ENCODE peak calls at places on chromosomes 1 and 21, in seven cellular contexts. Q, L, Y, S, D, M and I are unnamed samples.

GRCh38 chr1:47661065-47661464 is 223.2 kb downstream of the FOXD2 start:
- DNase-seq in Y (no peak), S (no peak), M (no peak), D (no peak), Q (no peak), L (no peak), I (no peak)

GRCh38 chr1:111738436-111739221 is 566 bp downstream of the INKA2 start:
- DNase-seq in M (peak), Y (peak), S (peak), D (peak), L (peak), Q (no peak), I (peak)

GRCh38 chr1:83098791-83099190 is 900.1 kb downstream of the TTLL7 start:
- DNase-seq in Q (no peak), D (no peak), L (no peak), Y (no peak), M (no peak), S (no peak), I (no peak)

GRCh38 chr1:119298687-119299086 is 69.9 kb upstream of the HAO2 start:
- DNase-seq in D (no peak), S (no peak), M (peak), Q (no peak), L (no peak), Y (no peak), I (no peak)

GRCh38 chr1:213061263-213061662 is 10.2 kb downstream of the RPS6KC1 start:
- DNase-seq in Y (no peak), S (no peak), Q (no peak), D (no peak), L (no peak), M (no peak), I (no peak)

GRCh38 chr1:48493970-48494769 is 22.2 kb upstream of the SPATA6 start:
- DNase-seq in M (peak), Q (no peak), D (no peak), S (no peak), L (no peak), Y (peak), I (no peak)

GRCh38 chr1:216702170-216702569 is 21.1 kb downstream of the ESRRG start:
- DNase-seq in D (no peak), L (peak), M (no peak), Q (no peak), Y (no peak), S (no peak), I (no peak)

GRCh38 chr1:95076034-95076433 is 3.3 kb upstream of the ALG14 start:
- DNase-seq in S (no peak), D (no peak), L (no peak), M (no peak), Q (no peak), Y (no peak), I (no peak)

GRCh38 chr1:11799099-11799498 is 6.7 kb downstream of the MTHFR start:
- DNase-seq in M (no peak), L (no peak), S (no peak), Q (no peak), D (no peak), Y (no peak), I (no peak)

GRCh38 chr1:6917067-6917466 is 131.8 kb downstream of the CAMTA1 start:
- DNase-seq in Y (no peak), M (no peak), L (no peak), Q (no peak), D (no peak), S (no peak), I (no peak)

GRCh38 chr1:186014370-186015030 is 280.3 kb downstream of the HMCN1 start:
- DNase-seq in Q (no peak), M (peak), S (no peak), L (no peak), D (no peak), Y (no peak), I (no peak)

GRCh38 chr1:212987702-212988322 is 27.9 kb downstream of the ANGEL2 start:
- DNase-seq in D (no peak), Y (no peak), L (no peak), S (no peak), M (peak), Q (no peak), I (no peak)

GRCh38 chr1:56923207-56923606 is 42.6 kb downstream of the C8B start:
- DNase-seq in D (no peak), L (no peak), M (no peak), Q (no peak), S (no peak), Y (no peak), I (no peak)

GRCh38 chr1:107196973-107197562 is 56.2 kb downstream of the NTNG1 start:
- DNase-seq in S (no peak), M (peak), Y (no peak), Q (no peak), L (peak), D (peak), I (no peak)

GRCh38 chr1:170010443-170010842 is 64.1 kb downstream of the KIFAP3 start:
- DNase-seq in Y (no peak), Q (peak), D (peak), L (no peak), M (peak), S (peak), I (no peak)

GRCh38 chr1:30731806-30732276 is 8.5 kb upstream of the MATN1 start:
- DNase-seq in S (no peak), Q (no peak), D (no peak), L (no peak), Y (no peak), M (no peak), I (no peak)

GRCh38 chr21:45974073-45975016 is 7.2 kb upstream of the COL6A1 start:
- DNase-seq in L (no peak), D (no peak), Q (no peak), M (peak), Y (no peak), S (peak), I (no peak)

GRCh38 chr1:175188936-175189335 is 3.6 kb downstream of the KIAA0040 start:
- DNase-seq in M (no peak), L (peak), D (no peak), Q (no peak), Y (no peak), S (peak), I (no peak)

GRCh38 chr1:157193702-157194391 is 55.7 kb upstream of the ETV3 start:
- DNase-seq in D (peak), Y (peak), M (peak), L (peak), Q (peak), S (no peak), I (peak)
- TF ChIP-seq CTCF in D (peak), Y (peak), M (peak), L (peak), Q (no peak), S (peak), I (peak)

DNA sequence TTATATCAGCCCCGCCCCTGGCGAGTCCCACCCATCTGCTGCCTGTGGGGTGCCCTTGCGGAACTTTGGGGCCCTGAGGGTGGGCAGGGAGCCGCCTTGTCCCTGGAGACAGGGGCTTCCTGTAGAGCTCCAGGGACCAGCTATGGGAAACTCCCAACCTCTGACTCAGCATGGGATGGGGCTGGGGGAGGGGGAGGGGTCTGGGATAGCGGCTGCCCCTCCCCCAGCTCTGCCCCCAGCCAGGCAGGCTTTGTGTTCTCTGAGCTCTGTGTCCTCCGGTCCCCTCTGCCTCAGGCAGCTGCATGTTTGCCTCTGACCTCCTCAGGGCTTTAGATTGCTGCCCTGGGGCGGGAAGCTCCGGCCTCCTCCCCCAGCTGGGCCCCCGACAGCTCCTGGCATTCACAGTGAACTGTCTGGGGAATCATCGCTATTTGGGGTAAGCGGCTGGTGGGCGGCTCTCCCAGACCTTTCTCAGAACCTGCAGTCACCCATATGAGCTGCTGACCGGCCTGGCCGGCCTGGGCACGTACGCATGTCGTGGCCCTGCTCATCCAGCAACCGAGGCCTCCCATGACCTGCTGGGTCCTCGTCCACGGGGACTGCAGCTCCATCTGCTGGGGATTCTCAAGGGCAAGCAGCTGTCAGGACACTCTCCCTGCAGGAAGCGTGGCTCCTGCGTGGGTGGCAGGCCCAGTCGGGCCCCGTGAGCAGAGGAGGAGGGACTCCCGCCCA is 17.1 kb downstream of the ARHGEF16 start:
- DNase-seq in L (no peak), M (peak), D (peak), S (peak), Q (no peak), Y (peak), I (no peak)
- TF ChIP-seq CTCF in L (no peak), M (peak), D (peak), S (peak), Q (no peak), Y (peak), I (peak)

GRCh38 chr1:43660355-43660754 is 10.4 kb downstream of the KDM4A start:
- DNase-seq in M (no peak), Q (no peak), L (no peak), D (no peak), S (no peak), Y (no peak), I (no peak)

GRCh38 chr1:43664369-43664768 is 14.4 kb downstream of the KDM4A start:
- DNase-seq in Y (no peak), L (peak), Q (no peak), M (no peak), S (no peak), D (no peak), I (no peak)

GRCh38 chr1:43655953-43656352 is 6.0 kb downstream of the KDM4A start:
- DNase-seq in S (no peak), Y (no peak), L (no peak), D (no peak), M (no peak), Q (no peak), I (no peak)

GRCh38 chr1:43659785-43660184 is 9.8 kb downstream of the KDM4A start:
- DNase-seq in M (no peak), L (no peak), S (no peak), D (no peak), Y (no peak), Q (no peak), I (no peak)

DNA sequence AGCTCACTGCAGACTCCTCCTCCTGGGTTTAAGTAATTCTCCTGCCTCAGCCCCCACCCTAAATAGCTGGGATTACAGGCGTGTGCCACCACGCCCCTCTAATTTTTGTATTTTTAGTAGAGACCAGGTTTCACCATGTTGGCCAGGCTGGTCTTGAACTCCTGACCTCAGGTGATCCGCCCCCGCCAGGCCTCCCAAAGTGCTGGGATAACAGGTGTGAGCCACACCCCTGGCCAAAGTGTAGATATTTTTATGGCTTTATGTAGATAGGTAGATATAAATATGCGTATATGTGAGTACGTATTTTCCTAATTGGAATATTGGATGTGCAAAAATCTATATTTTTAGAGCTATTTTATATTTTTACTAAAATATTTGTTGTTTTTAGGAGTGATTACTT is 9.4 kb downstream of the KDM4A start:
- DNase-seq in S (no peak), Y (no peak), Q (no peak), L (no peak), D (no peak), M (no peak), I (no peak)
- TF ChIP-seq CTCF in S (no peak), Y (no peak), Q (no peak), L (no peak), D (no peak), M (no peak), I (no peak)

DNA sequence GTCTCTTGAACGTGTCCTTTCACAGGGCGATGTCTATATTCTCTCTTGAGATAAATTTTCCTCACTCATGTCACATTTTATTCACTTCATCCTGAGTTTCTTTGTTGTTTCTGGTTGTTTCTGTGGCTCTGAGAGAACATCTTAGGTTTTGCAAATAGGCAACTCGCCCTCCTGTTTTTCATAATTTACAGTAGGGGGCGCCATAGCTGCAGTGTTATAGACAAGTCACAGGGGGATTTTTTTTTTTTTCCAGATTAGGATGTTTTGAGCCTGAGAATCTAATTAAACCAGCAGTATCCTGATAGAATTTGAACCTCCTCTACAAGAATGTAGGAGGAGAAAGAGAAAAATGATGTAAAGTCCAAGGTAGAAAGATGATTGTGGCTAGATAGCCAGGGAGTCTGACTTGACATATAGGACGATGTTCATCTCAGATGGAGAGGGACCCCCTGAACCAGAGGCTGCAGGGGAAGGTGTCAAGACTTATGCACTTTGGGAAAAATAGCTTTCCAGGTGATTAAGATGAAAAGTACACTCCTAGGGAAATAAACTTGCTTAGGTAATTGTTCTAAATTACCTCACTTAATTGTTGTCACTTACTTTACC is 76.3 kb downstream of the ZP4 start:
- DNase-seq in L (no peak), Y (no peak), S (no peak), Q (no peak), M (peak), D (no peak), I (no peak)
- TF ChIP-seq CTCF in L (no peak), Y (peak), S (peak), Q (no peak), M (peak), D (peak), I (peak)

GRCh38 chr1:172778461-172779455 is 119.9 kb downstream of the FASLG start:
- DNase-seq in D (no peak), L (peak), S (no peak), M (peak), Q (no peak), Y (no peak), I (no peak)
- TF ChIP-seq CTCF in D (peak), L (peak), S (no peak), M (peak), Q (no peak), Y (no peak), I (no peak)

GRCh38 chr1:18703041-18703621 is 72.5 kb downstream of the PAX7 start:
- DNase-seq in S (no peak), L (no peak), Y (no peak), M (peak), Q (no peak), D (no peak), I (no peak)
- TF ChIP-seq CTCF in S (no peak), L (no peak), Y (no peak), M (no peak), Q (no peak), D (no peak), I (peak)